ENCODE peak calls at places on chromosomes 2 and 18, in nine cellular contexts. F is hepatocyte, U is GM23248, I is GM23338, E is HCT116, X is OCI-LY7, N is MM.1S, O is PC-3, K is SK-N-SH. D is an unnamed sample.

GRCh38 chr2:130875935-130876334 is 39.2 kb downstream of the ARHGEF4 start:
- DNase-seq in F (no peak), U (no peak), I (no peak), E (no peak), X (no peak), N (no peak), O (no peak), K (no peak), D (no peak)

GRCh38 chr2:118459425-118459824 is 371.2 kb downstream of the INSIG2 start:
- DNase-seq in F (no peak), U (peak), I (no peak), E (no peak), X (no peak), N (no peak), O (no peak), K (no peak), D (no peak)

GRCh38 chr18:31102941-31103340 is 720 bp upstream of the DSC2 start:
- DNase-seq in F (peak), U (no peak), I (no peak), E (no peak), X (no peak), N (no peak), O (peak), K (no peak), D (no peak)

GRCh38 chr2:160257742-160258577 is 57.9 kb upstream of the ITGB6 start:
- DNase-seq in F (no peak), U (no peak), I (no peak), E (no peak), X (no peak), N (no peak), O (no peak), K (no peak), D (no peak)

GRCh38 chr2:236633219-236633570 is 63.6 kb downstream of the ACKR3 start:
- DNase-seq in F (no peak), U (no peak), I (no peak), E (no peak), X (no peak), N (no peak), O (no peak), K (no peak), D (no peak)

GRCh38 chr2:8861797-8862196 is 24.4 kb upstream of the KIDINS220 start:
- DNase-seq in F (no peak), U (no peak), I (no peak), E (no peak), X (no peak), N (no peak), O (no peak), K (no peak), D (no peak)

GRCh38 chr2:109452318-109453305 is 161.2 kb downstream of the SEPTIN10 start:
- DNase-seq in F (no peak), U (no peak), I (no peak), E (no peak), X (no peak), N (no peak), O (no peak), K (peak), D (no peak)

GRCh38 chr2:171347158-171347557 is 86.6 kb downstream of the METTL8 start:
- DNase-seq in F (no peak), U (peak), I (no peak), E (no peak), X (peak), N (peak), O (no peak), K (no peak), D (no peak)

GRCh38 chr18:75691483-75691882 is 264.0 kb upstream of the SMIM21 start:
- DNase-seq in F (no peak), U (no peak), I (peak), E (no peak), X (no peak), N (no peak), O (no peak), K (no peak), D (no peak)

GRCh38 chr2:179825494-179825893 is 35.9 kb downstream of the ZNF385B start:
- DNase-seq in F (peak), U (no peak), I (no peak), E (no peak), X (peak), N (no peak), O (no peak), K (no peak), D (peak)

GRCh38 chr2:12177052-12177994 is 430.9 kb downstream of the LPIN1 start:
- DNase-seq in F (peak), U (peak), I (no peak), E (no peak), X (peak), N (peak), O (peak), K (peak), D (no peak)

GRCh38 chr2:219541611-219542180 is 1.9 kb downstream of the CHPF start:
- DNase-seq in F (peak), U (peak), I (peak), E (peak), X (peak), N (peak), O (peak), K (peak), D (peak)

GRCh38 chr2:202149155-202149762 is 76.2 kb downstream of the KIAA2012 start:
- DNase-seq in F (no peak), U (peak), I (peak), E (no peak), X (no peak), N (no peak), O (no peak), K (no peak), D (peak)

GRCh38 chr18:10234912-10235439 is 219.5 kb upstream of the APCDD1 start:
- DNase-seq in F (peak), U (peak), I (no peak), E (no peak), X (no peak), N (no peak), O (no peak), K (no peak), D (no peak)

GRCh38 chr2:37388074-37388473 is 43.6 kb downstream of the QPCT start:
- DNase-seq in F (peak), U (peak), I (no peak), E (no peak), X (no peak), N (no peak), O (peak), K (no peak), D (no peak)

GRCh38 chr2:52934354-52934898 is 833.2 kb upstream of the CHAC2 start:
- DNase-seq in F (peak), U (peak), I (no peak), E (peak), X (no peak), N (peak), O (peak), K (no peak), D (no peak)

GRCh38 chr18:7273301-7273911 is 42.5 kb downstream of the LRRC30 start:
- DNase-seq in F (peak), U (peak), I (no peak), E (no peak), X (no peak), N (no peak), O (peak), K (no peak), D (peak)

GRCh38 chr2:121491566-121491965 is 39.1 kb upstream of the RNU4ATAC start:
- DNase-seq in F (no peak), U (no peak), I (no peak), E (no peak), X (no peak), N (no peak), O (no peak), K (peak), D (no peak)

GRCh38 chr2:99636432-99637034 is 146.7 kb upstream of the REV1 start:
- DNase-seq in F (no peak), U (peak), I (no peak), E (no peak), X (peak), N (no peak), O (no peak), K (peak), D (no peak)

GRCh38 chr2:56681659-56682396 is 498.0 kb downstream of the CCDC85A start:
- DNase-seq in F (no peak), U (peak), I (no peak), E (no peak), X (no peak), N (no peak), O (peak), K (no peak), D (no peak)

GRCh38 chr2:169819106-169819505 is 5.6 kb downstream of the METTL5 start:
- DNase-seq in F (no peak), U (peak), I (no peak), E (no peak), X (no peak), N (no peak), O (peak), K (no peak), D (peak)

GRCh38 chr2:74474899-74475298 is 2.4 kb upstream of the MRPL53 start:
- DNase-seq in F (peak), U (no peak), I (peak), E (no peak), X (no peak), N (no peak), O (no peak), K (peak), D (peak)

GRCh38 chr2:99031991-99032390 is 96.0 kb upstream of the CRACDL start:
- DNase-seq in F (no peak), U (no peak), I (no peak), E (no peak), X (no peak), N (no peak), O (no peak), K (no peak), D (no peak)

GRCh38 chr2:237475704-237476107 is 11.3 kb upstream of the MLPH start:
- DNase-seq in F (peak), U (peak), I (no peak), E (no peak), X (peak), N (no peak), O (peak), K (no peak), D (no peak)

GRCh38 chr2:9519250-9519649 is 36.4 kb downstream of the ADAM17 start:
- DNase-seq in F (no peak), U (peak), I (no peak), E (no peak), X (no peak), N (no peak), O (no peak), K (no peak), D (no peak)

GRCh38 chr2:113219092-113219441 is 45.3 kb downstream of the PSD4 start:
- DNase-seq in F (no peak), U (no peak), I (no peak), E (no peak), X (no peak), N (no peak), O (no peak), K (no peak), D (no peak)

GRCh38 chr18:24672165-24672950 is 211.9 kb downstream of the HRH4 start:
- DNase-seq in F (no peak), U (peak), I (peak), E (no peak), X (no peak), N (no peak), O (no peak), K (peak), D (no peak)

GRCh38 chr2:174597347-174598047 is at the start of gene WIPF1:
- DNase-seq in F (no peak), U (peak), I (no peak), E (no peak), X (peak), N (peak), O (peak), K (no peak), D (no peak)
- TF ChIP-seq EZH2phosphoT487 in F (no peak), U (no peak), I (no peak), E (no peak), X (no peak), N (no peak), O (no peak), K (no peak), D (no peak)

GRCh38 chr18:45639424-45639823 is 24.1 kb downstream of the SLC14A2 start:
- DNase-seq in F (no peak), U (no peak), I (no peak), E (no peak), X (no peak), N (no peak), O (no peak), K (no peak), D (no peak)

GRCh38 chr18:45642238-45642637 is 27.0 kb downstream of the SLC14A2 start:
- DNase-seq in F (no peak), U (peak), I (no peak), E (no peak), X (no peak), N (no peak), O (no peak), K (no peak), D (no peak)

GRCh38 chr18:45637546-45638327 is 22.5 kb downstream of the SLC14A2 start:
- DNase-seq in F (no peak), U (peak), I (no peak), E (no peak), X (no peak), N (no peak), O (no peak), K (no peak), D (no peak)

GRCh38 chr18:45636110-45636509 is 20.8 kb downstream of the SLC14A2 start:
- DNase-seq in F (no peak), U (peak), I (no peak), E (no peak), X (no peak), N (no peak), O (no peak), K (no peak), D (no peak)

GRCh38 chr18:45638544-45638943 is 23.3 kb downstream of the SLC14A2 start:
- DNase-seq in F (no peak), U (no peak), I (no peak), E (no peak), X (no peak), N (no peak), O (no peak), K (no peak), D (no peak)
- H2AFZ ChIP-seq in F (no peak), U (no peak), I (no peak), E (no peak), X (no peak), N (no peak), O (no peak), K (no peak), D (no peak)

GRCh38 chr18:11976882-11977281 is 4.4 kb upstream of the IMPA2 start:
- DNase-seq in F (no peak), U (peak), I (no peak), E (no peak), X (no peak), N (no peak), O (peak), K (no peak), D (no peak)
- TF ChIP-seq EZH2phosphoT487 in F (no peak), U (no peak), I (no peak), E (no peak), X (no peak), N (no peak), O (no peak), K (no peak), D (no peak)

DNA sequence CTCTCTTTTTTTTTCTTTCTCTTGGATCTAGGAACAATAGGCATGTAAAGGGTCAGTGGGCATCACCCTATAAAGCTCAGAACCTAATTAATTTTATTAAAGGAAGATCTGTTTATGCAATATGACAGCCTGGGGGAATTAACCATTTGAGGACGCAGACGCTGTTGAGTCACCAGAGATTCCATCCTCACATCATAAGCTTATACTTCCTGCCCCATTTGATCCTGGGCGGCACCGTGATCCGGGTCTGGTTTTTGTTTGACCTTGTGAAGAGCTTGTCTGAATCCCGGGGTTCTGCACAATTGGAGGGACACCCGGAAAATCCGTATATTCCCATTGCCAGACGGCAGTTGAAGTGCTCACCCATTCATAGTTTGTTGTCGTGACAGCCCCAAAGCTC is 16.8 kb upstream of the BCL11A start:
- DNase-seq in F (no peak), U (no peak), I (peak), E (no peak), X (no peak), N (no peak), O (no peak), K (no peak), D (no peak)
- H2AFZ ChIP-seq in F (no peak), U (no peak), I (peak), E (no peak), X (no peak), N (no peak), O (no peak), K (no peak), D (no peak)

GRCh38 chr2:176648691-176649297 is 379.6 kb downstream of the MTX2 start:
- DNase-seq in F (no peak), U (no peak), I (no peak), E (no peak), X (no peak), N (no peak), O (no peak), K (no peak), D (no peak)
- TF ChIP-seq EZH2phosphoT487 in F (no peak), U (no peak), I (no peak), E (no peak), X (no peak), N (no peak), O (no peak), K (no peak), D (no peak)

GRCh38 chr18:79404567-79404910 is 8.8 kb downstream of the NFATC1 start:
- DNase-seq in F (no peak), U (peak), I (no peak), E (no peak), X (no peak), N (no peak), O (peak), K (no peak), D (no peak)

GRCh38 chr18:79405019-79405780 is 9.5 kb downstream of the NFATC1 start:
- DNase-seq in F (no peak), U (no peak), I (no peak), E (no peak), X (no peak), N (no peak), O (no peak), K (no peak), D (no peak)

GRCh38 chr18:79402977-79403722 is 7.4 kb downstream of the NFATC1 start:
- DNase-seq in F (no peak), U (peak), I (no peak), E (no peak), X (no peak), N (no peak), O (peak), K (no peak), D (no peak)

GRCh38 chr18:79402209-79402576 is 6.5 kb downstream of the NFATC1 start:
- DNase-seq in F (no peak), U (no peak), I (no peak), E (no peak), X (no peak), N (no peak), O (no peak), K (no peak), D (no peak)

GRCh38 chr18:79403723-79404566 is 8.2 kb downstream of the NFATC1 start:
- DNase-seq in F (no peak), U (peak), I (no peak), E (no peak), X (no peak), N (no peak), O (peak), K (no peak), D (no peak)
- H2AFZ ChIP-seq in F (no peak), U (peak), I (no peak), E (no peak), X (no peak), N (no peak), O (peak), K (no peak), D (no peak)

D was measured in neural progenitor cell.